ENCODE peak calls at places on chromosomes 1 and 21, in nine cellular contexts. One of them, this sample, is unnamed.

GRCh38 chr1:27535386-27535785 is 45.4 kb upstream of the WASF2 start:
- DNase-seq in activated CD4-positive, alpha-beta memory T cell treated with anti-CD3 and anti-CD28 coated beads for 36 hours: no peak
- DNase-seq in AG04449: no peak
- DNase-seq in GM20000: no peak
- DNase-seq in stimulated activated CD4-positive, alpha-beta T cell treated with anti-CD3 and anti-CD28 coated beads, Interleukin-2, amount 100 ng/mL, for 24 hours: no peak
- DNase-seq in MG63: no peak
- DNase-seq in HEK293T: no peak
- DNase-seq in H1: no peak
- DNase-seq in activated T-cell treated with anti-CD3 and anti-CD28 coated beads, Interleukin-2, amount 50 U/mL, for 48 hours: no peak
- DNase-seq in this sample: no peak

GRCh38 chr1:22710688-22711024 is at the start of gene EPHB2:
- DNase-seq in MG63: peak; percentile 61
- DNase-seq in HEK293T: peak; percentile 79
- DNase-seq in activated T-cell treated with anti-CD3 and anti-CD28 coated beads, Interleukin-2, amount 50 U/mL, for 48 hours: peak; percentile 34
- DNase-seq in H1: no peak
- DNase-seq in activated CD4-positive, alpha-beta memory T cell treated with anti-CD3 and anti-CD28 coated beads for 36 hours: peak; percentile 20
- DNase-seq in GM20000: peak; percentile 68
- DNase-seq in AG04449: no peak
- DNase-seq in stimulated activated CD4-positive, alpha-beta T cell treated with anti-CD3 and anti-CD28 coated beads, Interleukin-2, amount 100 ng/mL, for 24 hours: peak; percentile 45
- DNase-seq in this sample: peak; percentile 51

GRCh38 chr21:25416669-25417068 is 190.6 kb downstream of the MRPL39 start:
- DNase-seq in activated CD4-positive, alpha-beta memory T cell treated with anti-CD3 and anti-CD28 coated beads for 36 hours: no peak
- DNase-seq in stimulated activated CD4-positive, alpha-beta T cell treated with anti-CD3 and anti-CD28 coated beads, Interleukin-2, amount 100 ng/mL, for 24 hours: no peak
- DNase-seq in activated T-cell treated with anti-CD3 and anti-CD28 coated beads, Interleukin-2, amount 50 U/mL, for 48 hours: no peak
- DNase-seq in HEK293T: no peak
- DNase-seq in AG04449: no peak
- DNase-seq in GM20000: no peak
- DNase-seq in H1: no peak
- DNase-seq in MG63: no peak
- DNase-seq in this sample: no peak

GRCh38 chr1:36486088-36486435 is 3.3 kb upstream of the CSF3R start:
- DNase-seq in stimulated activated CD4-positive, alpha-beta T cell treated with anti-CD3 and anti-CD28 coated beads, Interleukin-2, amount 100 ng/mL, for 24 hours: no peak
- DNase-seq in GM20000: no peak
- DNase-seq in HEK293T: no peak
- DNase-seq in AG04449: no peak
- DNase-seq in H1: no peak
- DNase-seq in activated T-cell treated with anti-CD3 and anti-CD28 coated beads, Interleukin-2, amount 50 U/mL, for 48 hours: no peak
- DNase-seq in MG63: no peak
- DNase-seq in activated CD4-positive, alpha-beta memory T cell treated with anti-CD3 and anti-CD28 coated beads for 36 hours: no peak
- DNase-seq in this sample: no peak

GRCh38 chr1:43853161-43853921 is 80.3 kb upstream of the ARTN start:
- DNase-seq in HEK293T: no peak
- DNase-seq in MG63: peak; percentile 60
- DNase-seq in activated T-cell treated with anti-CD3 and anti-CD28 coated beads, Interleukin-2, amount 50 U/mL, for 48 hours: no peak
- DNase-seq in AG04449: peak; percentile 33
- DNase-seq in GM20000: peak; percentile 47
- DNase-seq in stimulated activated CD4-positive, alpha-beta T cell treated with anti-CD3 and anti-CD28 coated beads, Interleukin-2, amount 100 ng/mL, for 24 hours: no peak
- DNase-seq in H1: no peak
- DNase-seq in activated CD4-positive, alpha-beta memory T cell treated with anti-CD3 and anti-CD28 coated beads for 36 hours: no peak
- DNase-seq in this sample: peak; percentile 48

GRCh38 chr1:39453603-39454002 is 37.8 kb upstream of the BMP8A start:
- DNase-seq in activated CD4-positive, alpha-beta memory T cell treated with anti-CD3 and anti-CD28 coated beads for 36 hours: no peak
- DNase-seq in MG63: no peak
- DNase-seq in AG04449: no peak
- DNase-seq in H1: no peak
- DNase-seq in HEK293T: no peak
- DNase-seq in GM20000: no peak
- DNase-seq in activated T-cell treated with anti-CD3 and anti-CD28 coated beads, Interleukin-2, amount 50 U/mL, for 48 hours: no peak
- DNase-seq in stimulated activated CD4-positive, alpha-beta T cell treated with anti-CD3 and anti-CD28 coated beads, Interleukin-2, amount 100 ng/mL, for 24 hours: no peak
- DNase-seq in this sample: peak; percentile 88

GRCh38 chr1:67700692-67701410 is 15.8 kb downstream of the GADD45A start:
- DNase-seq in H1: peak; percentile 31
- DNase-seq in activated T-cell treated with anti-CD3 and anti-CD28 coated beads, Interleukin-2, amount 50 U/mL, for 48 hours: peak; percentile 31
- DNase-seq in stimulated activated CD4-positive, alpha-beta T cell treated with anti-CD3 and anti-CD28 coated beads, Interleukin-2, amount 100 ng/mL, for 24 hours: peak; percentile 17
- DNase-seq in HEK293T: peak; percentile 91
- DNase-seq in activated CD4-positive, alpha-beta memory T cell treated with anti-CD3 and anti-CD28 coated beads for 36 hours: peak; percentile 40
- DNase-seq in AG04449: no peak
- DNase-seq in MG63: no peak
- DNase-seq in GM20000: peak; percentile 16
- DNase-seq in this sample: peak; percentile 44

GRCh38 chr1:70902211-70902610 is 145.4 kb downstream of the PTGER3 start:
- DNase-seq in H1: no peak
- DNase-seq in MG63: no peak
- DNase-seq in activated CD4-positive, alpha-beta memory T cell treated with anti-CD3 and anti-CD28 coated beads for 36 hours: no peak
- DNase-seq in HEK293T: no peak
- DNase-seq in activated T-cell treated with anti-CD3 and anti-CD28 coated beads, Interleukin-2, amount 50 U/mL, for 48 hours: no peak
- DNase-seq in AG04449: no peak
- DNase-seq in GM20000: no peak
- DNase-seq in stimulated activated CD4-positive, alpha-beta T cell treated with anti-CD3 and anti-CD28 coated beads, Interleukin-2, amount 100 ng/mL, for 24 hours: no peak
- DNase-seq in this sample: no peak

GRCh38 chr1:215594640-215595039 is 27.5 kb downstream of the KCTD3 start:
- DNase-seq in AG04449: no peak
- DNase-seq in GM20000: no peak
- DNase-seq in activated T-cell treated with anti-CD3 and anti-CD28 coated beads, Interleukin-2, amount 50 U/mL, for 48 hours: no peak
- DNase-seq in MG63: no peak
- DNase-seq in activated CD4-positive, alpha-beta memory T cell treated with anti-CD3 and anti-CD28 coated beads for 36 hours: no peak
- DNase-seq in stimulated activated CD4-positive, alpha-beta T cell treated with anti-CD3 and anti-CD28 coated beads, Interleukin-2, amount 100 ng/mL, for 24 hours: no peak
- DNase-seq in H1: no peak
- DNase-seq in HEK293T: no peak
- DNase-seq in this sample: no peak

GRCh38 chr21:33734326-33734725 is 92.0 kb downstream of the ITSN1 start:
- DNase-seq in GM20000: no peak
- DNase-seq in activated CD4-positive, alpha-beta memory T cell treated with anti-CD3 and anti-CD28 coated beads for 36 hours: no peak
- DNase-seq in AG04449: peak; percentile 42
- DNase-seq in H1: no peak
- DNase-seq in activated T-cell treated with anti-CD3 and anti-CD28 coated beads, Interleukin-2, amount 50 U/mL, for 48 hours: no peak
- DNase-seq in HEK293T: no peak
- DNase-seq in MG63: no peak
- DNase-seq in stimulated activated CD4-positive, alpha-beta T cell treated with anti-CD3 and anti-CD28 coated beads, Interleukin-2, amount 100 ng/mL, for 24 hours: no peak
- DNase-seq in this sample: no peak

GRCh38 chr1:236181059-236181458 is 38.7 kb downstream of the GPR137B start:
- DNase-seq in stimulated activated CD4-positive, alpha-beta T cell treated with anti-CD3 and anti-CD28 coated beads, Interleukin-2, amount 100 ng/mL, for 24 hours: no peak
- DNase-seq in H1: no peak
- DNase-seq in AG04449: no peak
- DNase-seq in activated T-cell treated with anti-CD3 and anti-CD28 coated beads, Interleukin-2, amount 50 U/mL, for 48 hours: no peak
- DNase-seq in GM20000: no peak
- DNase-seq in activated CD4-positive, alpha-beta memory T cell treated with anti-CD3 and anti-CD28 coated beads for 36 hours: no peak
- DNase-seq in HEK293T: no peak
- DNase-seq in MG63: no peak
- DNase-seq in this sample: no peak

GRCh38 chr1:59198565-59198964 is 98.3 kb upstream of the FGGY start:
- DNase-seq in HEK293T: no peak
- DNase-seq in AG04449: no peak
- DNase-seq in H1: no peak
- DNase-seq in GM20000: no peak
- DNase-seq in stimulated activated CD4-positive, alpha-beta T cell treated with anti-CD3 and anti-CD28 coated beads, Interleukin-2, amount 100 ng/mL, for 24 hours: no peak
- DNase-seq in MG63: peak; percentile 64
- DNase-seq in activated CD4-positive, alpha-beta memory T cell treated with anti-CD3 and anti-CD28 coated beads for 36 hours: no peak
- DNase-seq in activated T-cell treated with anti-CD3 and anti-CD28 coated beads, Interleukin-2, amount 50 U/mL, for 48 hours: no peak
- DNase-seq in this sample: no peak

GRCh38 chr1:36351222-36351977 is 28.0 kb upstream of the EVA1B start:
- DNase-seq in activated CD4-positive, alpha-beta memory T cell treated with anti-CD3 and anti-CD28 coated beads for 36 hours: no peak
- DNase-seq in GM20000: no peak
- DNase-seq in HEK293T: no peak
- DNase-seq in H1: no peak
- DNase-seq in activated T-cell treated with anti-CD3 and anti-CD28 coated beads, Interleukin-2, amount 50 U/mL, for 48 hours: no peak
- DNase-seq in MG63: peak; percentile 89
- DNase-seq in AG04449: peak; percentile 67
- DNase-seq in stimulated activated CD4-positive, alpha-beta T cell treated with anti-CD3 and anti-CD28 coated beads, Interleukin-2, amount 100 ng/mL, for 24 hours: no peak
- DNase-seq in this sample: no peak

GRCh38 chr1:22291926-22292788 is 149.3 kb upstream of the WNT4 start:
- DNase-seq in activated T-cell treated with anti-CD3 and anti-CD28 coated beads, Interleukin-2, amount 50 U/mL, for 48 hours: no peak
- DNase-seq in GM20000: no peak
- DNase-seq in stimulated activated CD4-positive, alpha-beta T cell treated with anti-CD3 and anti-CD28 coated beads, Interleukin-2, amount 100 ng/mL, for 24 hours: no peak
- DNase-seq in HEK293T: no peak
- DNase-seq in AG04449: no peak
- DNase-seq in MG63: no peak
- DNase-seq in H1: no peak
- DNase-seq in activated CD4-positive, alpha-beta memory T cell treated with anti-CD3 and anti-CD28 coated beads for 36 hours: no peak
- DNase-seq in this sample: peak; percentile 80

GRCh38 chr1:210598135-210598652 is 269.5 kb downstream of the HHAT start:
- DNase-seq in stimulated activated CD4-positive, alpha-beta T cell treated with anti-CD3 and anti-CD28 coated beads, Interleukin-2, amount 100 ng/mL, for 24 hours: no peak
- DNase-seq in activated CD4-positive, alpha-beta memory T cell treated with anti-CD3 and anti-CD28 coated beads for 36 hours: no peak
- DNase-seq in HEK293T: no peak
- DNase-seq in AG04449: peak; percentile 96
- DNase-seq in H1: no peak
- DNase-seq in GM20000: no peak
- DNase-seq in activated T-cell treated with anti-CD3 and anti-CD28 coated beads, Interleukin-2, amount 50 U/mL, for 48 hours: no peak
- DNase-seq in MG63: peak; percentile 88
- DNase-seq in this sample: peak; percentile 46

GRCh38 chr1:16984717-16985116 is 4.3 kb upstream of the MFAP2 start:
- DNase-seq in H1: no peak
- DNase-seq in GM20000: no peak
- DNase-seq in MG63: peak; percentile 100
- DNase-seq in stimulated activated CD4-positive, alpha-beta T cell treated with anti-CD3 and anti-CD28 coated beads, Interleukin-2, amount 100 ng/mL, for 24 hours: no peak
- DNase-seq in AG04449: no peak
- DNase-seq in activated CD4-positive, alpha-beta memory T cell treated with anti-CD3 and anti-CD28 coated beads for 36 hours: no peak
- DNase-seq in activated T-cell treated with anti-CD3 and anti-CD28 coated beads, Interleukin-2, amount 50 U/mL, for 48 hours: no peak
- DNase-seq in HEK293T: no peak
- DNase-seq in this sample: peak; percentile 34

GRCh38 chr1:207919523-207920210 is 8.7 kb upstream of the CD34 start:
- DNase-seq in MG63: no peak
- DNase-seq in H1: no peak
- DNase-seq in GM20000: no peak
- DNase-seq in HEK293T: no peak
- DNase-seq in stimulated activated CD4-positive, alpha-beta T cell treated with anti-CD3 and anti-CD28 coated beads, Interleukin-2, amount 100 ng/mL, for 24 hours: no peak
- DNase-seq in AG04449: no peak
- DNase-seq in activated T-cell treated with anti-CD3 and anti-CD28 coated beads, Interleukin-2, amount 50 U/mL, for 48 hours: no peak
- DNase-seq in activated CD4-positive, alpha-beta memory T cell treated with anti-CD3 and anti-CD28 coated beads for 36 hours: no peak
- DNase-seq in this sample: no peak

This sample was measured in adrenal gland.